ENCODE peak calls at places on chromosomes 3 and 15, in ten cellular contexts. Y is type B pancreatic cell; R is spleen; P is tibial nerve; X is naive thymus-derived CD8-positive, alpha-beta T cell; C is kidney tubule cell; N is endothelial cell; I is stimulated activated CD4-positive, alpha-beta T cell treated with anti-CD3 and anti-CD28 coated beads, Interleukin-4, amount 100 ng/mL, for 48 hours; V is activated T-helper 1 cell treated with anti-CD3 and anti-CD28 coated beads, Interleukin-12 subunit alpha, Interleukin-12 subunit beta, Interleukin-2, Interleukin-4 antibody, amounts not matched to agents 30 ng/mL and 10 ng/mL and 1 ng/mL, durations not matched to agents 14 hours and 24 hours and 36 hours; Z is effector CD4-positive, alpha-beta T cell. B is an unnamed sample.

GRCh38 chr3:35635931-35636683 is 3.2 kb upstream of the ARPP21 start:
- DNase-seq in V (no peak), Z (no peak), N (no peak), I (no peak), P (no peak), X (no peak), Y (no peak), R (no peak), C (no peak), B (no peak)

GRCh38 chr3:14921811-14922705 is 25.3 kb upstream of the NR2C2 start:
- DNase-seq in V (no peak), I (no peak), N (no peak), P (no peak), C (no peak), R (peak), Z (no peak), Y (no peak), X (no peak), B (no peak)

GRCh38 chr3:10480871-10481378 is 24.5 kb downstream of the ATP2B2 start:
- DNase-seq in V (no peak), Y (no peak), X (no peak), Z (no peak), R (no peak), I (no peak), P (no peak), N (no peak), C (no peak), B (no peak)

GRCh38 chr3:108132727-108133373 is 42.0 kb upstream of the CD47 start:
- DNase-seq in Z (no peak), C (peak), X (no peak), Y (no peak), P (no peak), N (no peak), I (no peak), V (no peak), R (no peak), B (peak)

GRCh38 chr15:60565407-60565806 is 86.5 kb upstream of the ICE2 start:
- DNase-seq in V (no peak), C (no peak), N (no peak), R (no peak), Y (no peak), Z (no peak), I (no peak), P (no peak), X (no peak), B (no peak)

GRCh38 chr3:142087676-142088075 is 61.7 kb downstream of the TFDP2 start:
- DNase-seq in Y (no peak), Z (no peak), P (no peak), I (no peak), R (no peak), V (no peak), C (peak), N (no peak), X (no peak), B (peak)

GRCh38 chr3:12870942-12871341 is 29.6 kb upstream of the RPL32 start:
- DNase-seq in P (no peak), Y (no peak), I (no peak), C (no peak), X (no peak), N (no peak), Z (no peak), V (no peak), R (peak), B (no peak)

GRCh38 chr15:45157056-45157455 is 27.3 kb downstream of the DUOX1 start:
- DNase-seq in Z (no peak), R (no peak), C (no peak), N (no peak), V (no peak), Y (no peak), I (no peak), X (no peak), P (no peak), B (peak)

GRCh38 chr3:60096403-60096802 is 1046.6 kb upstream of the CFAP20DC start:
- DNase-seq in P (no peak), N (peak), X (no peak), V (no peak), R (no peak), C (no peak), I (no peak), Z (no peak), Y (no peak), B (no peak)

GRCh38 chr3:27134165-27134796 is 234.9 kb downstream of the NEK10 start:
- DNase-seq in X (peak), N (peak), Z (peak), R (peak), V (peak), Y (peak), P (peak), C (peak), I (peak), B (peak)

GRCh38 chr15:31149987-31150386 is 48.5 kb upstream of the TRPM1 start:
- DNase-seq in I (no peak), P (no peak), Z (no peak), R (peak), Y (no peak), C (no peak), X (no peak), V (no peak), N (no peak), B (no peak)

GRCh38 chr3:42402394-42403100 is 7.9 kb downstream of the LYZL4 start:
- DNase-seq in V (no peak), R (no peak), Y (no peak), X (no peak), P (no peak), C (no peak), I (no peak), N (no peak), Z (no peak), B (no peak)

GRCh38 chr3:73072634-73073033 is 11.2 kb downstream of the EBLN2 start:
- DNase-seq in X (no peak), C (no peak), P (no peak), R (no peak), N (no peak), I (no peak), Z (no peak), V (no peak), Y (no peak), B (peak)

GRCh38 chr15:62848631-62849050 is 193.9 kb upstream of the TPM1 start:
- DNase-seq in N (peak), X (no peak), R (no peak), Z (no peak), Y (no peak), V (no peak), C (peak), P (no peak), I (no peak), B (peak)

GRCh38 chr3:122074621-122075265 is 19.6 kb downstream of the CD86 start:
- DNase-seq in C (no peak), Z (no peak), R (peak), N (no peak), X (no peak), Y (no peak), V (peak), P (no peak), I (no peak), B (no peak)

GRCh38 chr15:24223739-24224138 is 451.8 kb upstream of the NPAP1 start:
- DNase-seq in Z (no peak), V (no peak), R (no peak), P (no peak), C (peak), N (no peak), X (no peak), I (no peak), Y (no peak), B (no peak)

GRCh38 chr3:103794656-103795055 is 1359.8 kb downstream of the ZPLD1 start:
- DNase-seq in N (no peak), Z (no peak), C (no peak), P (no peak), Y (no peak), X (no peak), V (no peak), R (no peak), I (no peak), B (peak)

GRCh38 chr3:87225659-87226058 is 1.4 kb upstream of the CHMP2B start:
- DNase-seq in I (no peak), R (no peak), N (no peak), V (no peak), P (no peak), Y (no peak), C (no peak), Z (no peak), X (no peak), B (peak)

GRCh38 chr15:52378746-52379394 is 83.3 kb upstream of the MYO5C start:
- DNase-seq in X (no peak), C (no peak), P (no peak), I (no peak), N (no peak), R (no peak), Y (no peak), V (no peak), Z (no peak), B (no peak)

GRCh38 chr15:77871838-77872371 is 205.6 kb downstream of the TBC1D2B start:
- DNase-seq in Z (no peak), X (no peak), R (peak), I (no peak), Y (no peak), V (no peak), P (no peak), N (peak), C (no peak), B (no peak)

GRCh38 chr3:30544811-30545210 is 61.6 kb upstream of the TGFBR2 start:
- DNase-seq in V (no peak), C (peak), Y (no peak), Z (no peak), R (no peak), P (no peak), X (no peak), N (no peak), I (no peak), B (peak)

GRCh38 chr3:65712156-65712555 is 326.6 kb downstream of the MAGI1 start:
- DNase-seq in Z (no peak), R (no peak), V (no peak), X (no peak), C (no peak), N (no peak), I (no peak), Y (no peak), P (no peak), B (peak)

GRCh38 chr3:23372296-23372695 is 169.2 kb downstream of the UBE2E2 start:
- DNase-seq in R (no peak), C (no peak), P (no peak), N (no peak), X (no peak), Y (no peak), I (no peak), Z (no peak), V (no peak), B (peak)

GRCh38 chr15:101008158-101009139 is 89.3 kb downstream of the LRRK1 start:
- DNase-seq in P (peak), V (peak), C (peak), I (peak), X (peak), N (peak), Y (peak), Z (peak), R (peak), B (peak)